ENCODE peak calls at places on chromosomes 1 and 21, in five cellular contexts. W, O, G, R and E are unnamed samples.

GRCh38 chr1:237901284-237901870 is 10.7 kb upstream of the ZP4 start:
- DNase-seq in W (no peak), O (peak), G (no peak), R (no peak), E (no peak)

GRCh38 chr1:66752000-66752592 is at the start of gene DYNLT5:
- DNase-seq in O (peak), G (peak), W (no peak), R (peak), E (no peak)

GRCh38 chr1:167502719-167503452 is 15.4 kb downstream of the CD247 start:
- DNase-seq in O (peak), R (no peak), G (no peak), W (no peak), E (no peak)

GRCh38 chr1:219347843-219348475 is 174.3 kb downstream of the LYPLAL1 start:
- DNase-seq in R (no peak), G (no peak), W (no peak), O (no peak), E (no peak)

GRCh38 chr1:62377043-62377562 is 57.9 kb upstream of the KANK4 start:
- DNase-seq in W (no peak), R (no peak), O (no peak), G (no peak), E (peak)

GRCh38 chr1:224710196-224710595 is 94.1 kb downstream of the CNIH3 start:
- DNase-seq in O (no peak), W (no peak), G (no peak), R (no peak), E (no peak)

GRCh38 chr1:47175227-47175934 is 14.5 kb downstream of the PDZK1IP1 start:
- DNase-seq in O (peak), G (peak), R (peak), W (no peak), E (peak)

GRCh38 chr21:38918629-38919346 is 113.1 kb downstream of the ETS2 start:
- DNase-seq in O (no peak), R (no peak), W (no peak), G (no peak), E (no peak)

GRCh38 chr1:16068356-16069270 is 4.8 kb downstream of the FAM131C start:
- DNase-seq in O (no peak), G (peak), W (no peak), R (peak), E (no peak)

GRCh38 chr1:92065042-92065441 is 10.2 kb downstream of the SETSIP start:
- DNase-seq in R (no peak), O (no peak), W (no peak), G (no peak), E (no peak)

GRCh38 chr1:7207875-7208646 is 422.8 kb downstream of the CAMTA1 start:
- DNase-seq in G (peak), R (peak), O (peak), W (no peak), E (peak)

GRCh38 chr1:53731779-53732305 is 7.1 kb downstream of the GLIS1 start:
- DNase-seq in G (no peak), R (no peak), W (no peak), O (no peak), E (no peak)

GRCh38 chr1:240294566-240294965 is 202.9 kb downstream of the FMN2 start:
- DNase-seq in O (no peak), G (no peak), W (no peak), R (no peak), E (no peak)

GRCh38 chr1:73463848-73464247 is 734.1 kb downstream of the LRRIQ3 start:
- DNase-seq in W (no peak), R (no peak), O (no peak), G (no peak), E (no peak)

GRCh38 chr1:241654019-241654418 is 1.9 kb downstream of the WDR64 start:
- DNase-seq in W (no peak), R (no peak), G (no peak), O (no peak), E (no peak)